ENCODE peak calls at places on chromosomes 6 and 20, in six cellular contexts. X, Y, O, G, J and S are unnamed samples. For H3K36me3 and H3K9me3, the result is how much of the 10 kb centered on the place peaks cover.

GRCh38 chr6:27517238-27517637 is 44.3 kb upstream of the ZNF184 start:
- DNase-seq in G (no peak), X (no peak), Y (no peak), J (no peak), O (no peak), S (no peak)

GRCh38 chr6:32627831-32628230 is 9.4 kb upstream of the HLA-DQA1 start:
- DNase-seq in Y (peak), X (no peak), G (no peak), O (no peak), J (no peak), S (no peak)

GRCh38 chr6:19327684-19328083 is 509.5 kb upstream of the ID4 start:
- DNase-seq in G (no peak), J (no peak), Y (no peak), O (no peak), X (no peak), S (no peak)

GRCh38 chr6:27168586-27169443 is 78.7 kb upstream of the PRSS16 start:
- DNase-seq in O (no peak), G (no peak), J (no peak), X (no peak), Y (no peak), S (no peak)

GRCh38 chr20:13990465-13990864 is at the start of gene SEL1L2:
- DNase-seq in J (no peak), O (no peak), X (no peak), G (no peak), Y (no peak), S (no peak)

GRCh38 chr6:117591405-117591804 is 10.9 kb downstream of the GOPC start:
- DNase-seq in G (no peak), J (no peak), O (no peak), Y (no peak), X (no peak), S (no peak)

GRCh38 chr20:59775221-59776055 is 158.0 kb downstream of the SYCP2 start:
- DNase-seq in Y (no peak), J (peak), G (no peak), X (no peak), O (no peak), S (no peak)

GRCh38 chr6:89976141-89977020 is 82.1 kb downstream of the GJA10 start:
- DNase-seq in J (no peak), O (no peak), Y (no peak), G (no peak), X (no peak), S (peak)

GRCh38 chr6:123240626-123241025 is 244.6 kb downstream of the CLVS2 start:
- DNase-seq in Y (no peak), J (no peak), G (no peak), X (no peak), O (no peak), S (no peak)

GRCh38 chr6:85756982-85757381 is 114.3 kb upstream of the SYNCRIP start:
- DNase-seq in J (no peak), Y (no peak), O (no peak), X (no peak), G (no peak), S (no peak)

GRCh38 chr20:62206388-62206775 is 13.7 kb downstream of the HRH3 start:
- DNase-seq in X (peak), Y (no peak), O (no peak), J (no peak), G (no peak), S (no peak)

GRCh38 chr6:151441390-151442166 is 10.3 kb downstream of the RMND1 start:
- DNase-seq in G (no peak), O (no peak), J (no peak), X (no peak), Y (no peak), S (no peak)

GRCh38 chr6:11632231-11632630 is 94.7 kb downstream of the TMEM170B start:
- DNase-seq in G (no peak), O (no peak), X (no peak), Y (no peak), J (no peak), S (peak)

GRCh38 chr6:12047304-12047703 is 35.2 kb downstream of the HIVEP1 start:
- DNase-seq in O (no peak), X (no peak), J (no peak), G (no peak), Y (peak), S (no peak)

GRCh38 chr6:34520645-34521462 is 35.3 kb downstream of the SPDEF start:
- DNase-seq in G (no peak), O (peak), X (no peak), J (peak), Y (peak), S (no peak)

GRCh38 chr6:43247115-43247999 is 4.1 kb downstream of the TTBK1 start:
- DNase-seq in O (peak), X (peak), Y (peak), J (peak), G (peak), S (no peak)

GRCh38 chr6:169145476-169145875 is 108.2 kb downstream of the THBS2 start:
- DNase-seq in O (no peak), Y (no peak), X (no peak), J (no peak), G (no peak), S (peak)

GRCh38 chr6:40583694-40584093 is 3.5 kb downstream of the LRFN2 start:
- DNase-seq in J (no peak), G (no peak), O (no peak), X (no peak), Y (no peak), S (no peak)

GRCh38 chr6:26045046-26045938 is 41.9 kb upstream of the HFE start:
- DNase-seq in G (peak), Y (peak), O (peak), J (peak), X (peak), S (peak)

GRCh38 chr6:73309784-73310502 is 44.1 kb downstream of the DPPA5 start:
- DNase-seq in Y (peak), J (peak), X (peak), G (peak), O (peak), S (no peak)

GRCh38 chr6:6679633-6680032 is 91.1 kb downstream of the LY86 start:
- DNase-seq in J (no peak), Y (no peak), G (no peak), O (no peak), X (no peak), S (no peak)

GRCh38 chr20:51119914-51120313 is 97.0 kb upstream of the KCNG1 start:
- DNase-seq in J (no peak), X (no peak), Y (no peak), O (no peak), G (peak), S (no peak)

GRCh38 chr20:45963059-45964011 is 8.7 kb downstream of the ZNF335 start:
- DNase-seq in X (no peak), Y (peak), O (peak), J (peak), G (peak), S (no peak)

GRCh38 chr20:23508896-23509579 is 18.1 kb downstream of the CST8 start:
- DNase-seq in O (no peak), G (no peak), Y (no peak), X (no peak), J (no peak), S (no peak)

GRCh38 chr6:18053555-18054445 is 66.4 kb upstream of the KIF13A start:
- DNase-seq in G (no peak), X (no peak), O (no peak), Y (no peak), J (no peak), S (no peak)

GRCh38 chr6:36129889-36130671 is at the start of gene MAPK13:
- DNase-seq in J (no peak), O (no peak), X (peak), Y (peak), G (peak), S (no peak)

GRCh38 chr6:4449409-4449808 is 314.0 kb upstream of the ECI2 start:
- DNase-seq in G (no peak), Y (no peak), X (no peak), J (no peak), O (no peak), S (no peak)

GRCh38 chr6:27863962-27864905 is 48.0 kb downstream of the OR2B2 start:
- DNase-seq in X (no peak), G (peak), O (no peak), Y (peak), J (peak), S (no peak)

GRCh38 chr6:74357329-74357728 is 661.3 kb downstream of the CD109 start:
- DNase-seq in J (no peak), O (no peak), G (no peak), X (no peak), Y (no peak), S (peak)

GRCh38 chr6:49553353-49553752 is 2.9 kb downstream of the C6orf141 start:
- DNase-seq in J (no peak), G (no peak), Y (no peak), X (no peak), O (no peak), S (no peak)

GRCh38 chr20:10673831-10674683 is at the start of gene JAG1:
- DNase-seq in X (peak), J (peak), G (peak), O (peak), Y (peak), S (peak)

GRCh38 chr6:159842035-159842434 is 42.0 kb downstream of the PNLDC1 start:
- DNase-seq in G (no peak), X (no peak), O (no peak), J (no peak), Y (no peak), S (no peak)

GRCh38 chr6:87722831-87723726 is 21.0 kb upstream of the AKIRIN2 start:
- DNase-seq in X (no peak), G (peak), O (peak), J (peak), Y (peak), S (peak)

DNA sequence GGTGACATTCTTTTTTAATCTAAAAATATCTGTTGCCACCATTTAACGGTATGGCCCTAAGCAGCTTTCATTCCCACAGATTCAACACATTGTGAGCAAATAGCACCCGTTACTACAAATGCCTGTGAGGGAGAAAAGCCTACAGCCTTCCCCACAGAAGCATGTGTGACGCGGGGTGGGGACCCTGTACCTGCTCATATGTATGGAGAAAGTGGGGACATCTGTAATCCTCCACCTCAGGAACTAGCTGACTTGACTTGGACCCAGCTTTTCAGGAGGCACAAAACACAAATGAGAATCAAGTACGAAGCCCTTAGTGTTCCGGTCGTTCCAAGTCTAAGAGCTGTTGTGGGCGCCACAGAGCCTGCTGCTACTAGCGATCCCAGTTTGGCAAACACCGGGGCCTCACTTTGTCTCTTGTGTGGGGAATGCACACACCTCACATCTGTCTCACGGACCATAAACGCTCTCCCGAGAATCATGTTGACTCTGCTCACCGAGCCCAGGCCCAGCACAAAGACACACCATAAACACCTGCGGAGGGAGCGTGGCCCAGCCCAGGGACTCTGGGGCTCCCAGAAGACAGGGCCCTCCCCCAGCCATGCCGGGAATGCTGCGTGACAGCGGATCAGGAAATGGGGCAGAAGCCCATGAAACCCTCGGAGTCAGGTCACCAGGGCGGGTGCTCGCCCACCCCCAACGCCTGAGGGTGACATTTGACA is 21.6 kb downstream of the DLL1 start:
- DNase-seq in G (peak), O (peak), X (peak), Y (no peak), J (no peak), S (no peak)
- H3K36me3 ChIP-seq in G (under half), O (under half), X (under half), Y (under half), J (under half), S (under half)

GRCh38 chr6:125245109-125245508 is 56.7 kb downstream of the HDDC2 start:
- DNase-seq in G (no peak), X (no peak), O (no peak), J (no peak), Y (no peak), S (no peak)
- H3K9me3 ChIP-seq in G (under half), X (under half), O (under half), J (under half), Y (under half), S (under half)

GRCh38 chr20:44629542-44629941 is 22.0 kb downstream of the ADA start:
- DNase-seq in G (no peak), O (no peak), Y (no peak), J (no peak), X (no peak), S (no peak)
- H3K36me3 ChIP-seq in G (under half), O (under half), Y (under half), J (under half), X (under half), S (under half)

GRCh38 chr20:41601742-41602141 is 16.4 kb downstream of the CHD6 start:
- DNase-seq in O (no peak), Y (no peak), G (no peak), J (no peak), X (no peak), S (no peak)
- H3K9me3 ChIP-seq in O (under half), Y (under half), G (under half), J (under half), X (under half), S (under half)

DNA sequence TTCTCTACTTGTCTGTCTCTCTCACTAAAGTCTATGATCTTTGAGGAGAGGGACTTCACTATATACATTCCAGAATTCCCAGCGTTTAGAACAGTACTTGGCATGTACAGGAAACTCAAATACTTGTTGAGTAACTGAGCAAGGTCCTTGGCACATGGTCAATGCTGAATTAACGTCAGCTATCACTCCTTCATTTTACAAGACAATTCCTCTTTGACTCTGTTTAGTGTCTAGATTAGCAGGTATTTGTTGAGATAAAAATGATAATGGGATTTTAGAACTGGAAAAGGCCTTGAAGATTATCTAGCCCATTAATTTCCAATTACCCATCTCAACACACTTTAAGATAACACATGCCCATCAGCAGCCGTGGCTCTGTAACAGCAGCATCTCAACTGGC is 6.6 kb upstream of the GUCA1B start:
- DNase-seq in J (no peak), G (no peak), X (no peak), O (no peak), Y (no peak), S (no peak)
- H3K36me3 ChIP-seq in J (under half), G (under half), X (under half), O (under half), Y (under half), S (under half)

GRCh38 chr6:9646346-9647042 is 768.4 kb downstream of the TFAP2A start:
- DNase-seq in G (no peak), J (no peak), X (no peak), O (no peak), Y (no peak), S (no peak)
- H3K9me3 ChIP-seq in G (under half), J (under half), X (under half), O (under half), Y (under half), S (under half)

DNA sequence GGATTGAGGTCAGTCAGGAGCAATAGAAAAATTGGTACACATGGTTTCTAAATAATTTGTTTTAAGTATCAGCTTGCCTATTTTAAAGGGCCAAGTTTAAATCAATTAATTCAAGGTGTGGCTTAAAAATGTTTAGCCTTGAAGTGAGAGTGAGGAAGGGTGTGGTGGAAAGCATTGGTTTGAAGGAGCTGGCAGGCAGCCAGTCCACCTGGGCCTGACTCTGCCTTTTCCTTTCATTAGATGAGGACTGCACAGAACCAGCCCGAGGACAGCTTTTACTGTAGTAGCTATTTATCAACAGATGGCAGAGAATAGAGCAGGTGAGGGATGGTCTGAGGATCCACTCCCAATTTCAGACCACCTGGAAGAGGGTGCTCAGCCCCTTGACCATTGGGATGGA is 42.4 kb downstream of the DHX35 start:
- DNase-seq in Y (peak), X (peak), J (no peak), O (no peak), G (no peak), S (no peak)
- H3K36me3 ChIP-seq in Y (half or more), X (under half), J (under half), O (half or more), G (under half), S (half or more)

DNA sequence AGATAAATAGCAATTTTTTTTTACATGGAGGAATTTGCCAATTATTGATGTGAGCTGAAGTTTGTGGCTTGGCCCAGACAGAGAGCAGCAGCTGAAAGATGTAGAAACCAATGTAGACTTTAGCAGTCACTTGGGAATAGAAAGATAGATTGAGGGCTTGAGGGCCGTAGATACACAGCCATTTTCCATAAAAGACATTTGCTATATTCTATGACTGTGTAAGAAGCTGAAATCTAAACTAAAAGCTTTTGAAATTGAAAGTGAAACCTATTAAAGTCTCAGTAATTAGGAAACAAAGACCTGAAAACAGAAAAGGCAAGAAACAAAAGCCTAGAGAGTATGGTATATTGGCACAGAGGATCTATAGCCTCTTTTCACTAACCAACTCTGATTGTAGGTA is 332.7 kb downstream of the CENPW start:
- DNase-seq in O (no peak), J (no peak), Y (no peak), X (no peak), G (no peak), S (no peak)
- H3K9me3 ChIP-seq in O (under half), J (under half), Y (under half), X (under half), G (under half), S (under half)